ENCODE peak calls at places on chromosome 1, in four cellular contexts. D is PC-3, L is neural progenitor cell, H is HCT116. P is an unnamed sample.

GRCh38 chr1:72184099-72184695 is 98.1 kb downstream of the NEGR1 start:
- DNase-seq in D (no peak), L (no peak), H (no peak), P (no peak)

GRCh38 chr1:153399401-153400055 is 8.7 kb upstream of the S100A8 start:
- DNase-seq in D (no peak), L (no peak), H (no peak), P (no peak)

GRCh38 chr1:27858072-27858948 is 14.0 kb upstream of the THEMIS2 start:
- DNase-seq in D (peak; percentile 95), L (peak; percentile 87), H (peak; percentile 56), P (peak; percentile 70)

GRCh38 chr1:233016798-233017197 is 66.4 kb downstream of the NTPCR start:
- DNase-seq in D (no peak), L (no peak), H (no peak), P (no peak)

GRCh38 chr1:27668808-27669723 is 2.9 kb downstream of the IFI6 start:
- DNase-seq in D (peak; percentile 74), L (peak; percentile 78), H (no peak), P (peak; percentile 70)

GRCh38 chr1:95041491-95042165 is 31.1 kb downstream of the ALG14 start:
- DNase-seq in D (peak; percentile 81), L (peak; percentile 39), H (peak; percentile 59), P (peak; percentile 7)

GRCh38 chr1:182397653-182398388 is 2.6 kb downstream of the TEDDM1 start:
- DNase-seq in D (peak; percentile 51), L (no peak), H (no peak), P (no peak)

GRCh38 chr1:112998592-112999235 is 42.7 kb upstream of the SLC16A1 start:
- DNase-seq in D (no peak), L (no peak), H (no peak), P (no peak)

GRCh38 chr1:103156966-103157365 is 48.6 kb upstream of the COL11A1 start:
- DNase-seq in D (no peak), L (no peak), H (no peak), P (no peak)

GRCh38 chr1:24635195-24635843 is 7.8 kb upstream of the SRRM1 start:
- DNase-seq in D (peak; percentile 85), L (peak; percentile 75), H (peak; percentile 65), P (peak; percentile 76)

GRCh38 chr1:39214021-39214713 is 9.7 kb downstream of the MACF1 start:
- DNase-seq in D (peak; percentile 22), L (peak; percentile 90), H (no peak), P (no peak)

GRCh38 chr1:27556781-27557595 is 47.0 kb downstream of the AHDC1 start:
- DNase-seq in D (peak; percentile 92), L (peak; percentile 88), H (peak; percentile 77), P (peak; percentile 73)

GRCh38 chr1:119071321-119071720 is 69.1 kb downstream of the WARS2 start:
- DNase-seq in D (no peak), L (no peak), H (no peak), P (no peak)

GRCh38 chr1:76868154-76868882 is 1.0 kb downstream of the ST6GALNAC5 start:
- DNase-seq in D (peak; percentile 13), L (peak; percentile 90), H (no peak), P (peak; percentile 29)

GRCh38 chr1:173527151-173527826 is 50.2 kb downstream of the PRDX6 start:
- DNase-seq in D (peak; percentile 58), L (no peak), H (no peak), P (peak; percentile 5)

GRCh38 chr1:207747627-207748492 is 4.0 kb upstream of the CD46 start:
- DNase-seq in D (no peak), L (no peak), H (no peak), P (peak; percentile 71)

GRCh38 chr1:81158592-81158991 is 642.1 kb upstream of the ADGRL2 start:
- DNase-seq in D (no peak), L (peak; percentile 24), H (no peak), P (peak; percentile 8)

GRCh38 chr1:159068877-159069276 is 7.7 kb downstream of the AIM2 start:
- DNase-seq in D (no peak), L (no peak), H (no peak), P (no peak)

GRCh38 chr1:178151831-178152230 is 57.9 kb downstream of the RASAL2 start:
- DNase-seq in D (peak; percentile 48), L (no peak), H (no peak), P (no peak)

GRCh38 chr1:3357526-3358297 is 96.8 kb upstream of the ARHGEF16 start:
- DNase-seq in D (no peak), L (no peak), H (no peak), P (no peak)

GRCh38 chr1:168252204-168252733 is 26.5 kb downstream of the SFT2D2 start:
- DNase-seq in D (no peak), L (no peak), H (no peak), P (no peak)

GRCh38 chr1:172429324-172430127 is 9.0 kb downstream of the C1orf105 start:
- DNase-seq in D (peak; percentile 99), L (peak; percentile 57), H (peak; percentile 63), P (peak; percentile 65)

GRCh38 chr1:159211331-159212136 is 6.9 kb downstream of the ACKR1 start:
- DNase-seq in D (peak; percentile 73), L (peak; percentile 73), H (peak; percentile 21), P (peak; percentile 61)

GRCh38 chr1:63027176-63027575 is 243.2 kb downstream of the ATG4C start:
- DNase-seq in D (no peak), L (no peak), H (no peak), P (no peak)
- TF ChIP-seq EZH2phosphoT487 in D (no peak), L (no peak), H (no peak), P (no peak)

GRCh38 chr1:60088620-60089155 is 15.1 kb upstream of the C1orf87 start:
- DNase-seq in D (peak; percentile 30), L (no peak), H (no peak), P (no peak)
- TF ChIP-seq CTCF in D (peak; percentile 49), L (peak; percentile 34), H (peak; percentile 10), P (no peak)

DNA sequence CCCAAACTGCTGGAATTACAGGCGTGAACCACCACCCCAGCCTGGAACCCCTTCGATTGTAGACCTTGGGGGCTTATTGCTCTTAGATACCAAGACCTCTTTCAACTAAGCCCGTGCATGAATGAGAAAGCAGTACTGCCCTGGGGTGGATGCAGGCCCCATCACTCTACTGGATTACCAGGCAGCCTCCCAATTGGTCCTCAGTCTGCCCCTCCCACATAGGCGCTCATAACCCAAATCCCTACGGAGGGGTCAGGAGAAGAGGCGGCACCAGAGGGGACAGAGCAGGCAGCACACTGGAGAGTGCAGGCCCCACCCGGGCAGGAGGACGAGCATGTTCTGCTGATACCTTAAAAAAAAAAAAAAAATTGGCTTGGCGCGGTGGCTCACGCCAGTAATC is 12.4 kb upstream of the STMN1 start:
- DNase-seq in D (no peak), L (no peak), H (no peak), P (no peak)
- H3K9ac ChIP-seq in D (no peak overlapping the region), L (no peak overlapping the region), H (no peak overlapping the region), P (no peak overlapping the region)

GRCh38 chr1:156248323-156248683 is 447 bp upstream of the PAQR6 start:
- DNase-seq in D (no peak), L (no peak), H (no peak), P (no peak)

GRCh38 chr1:156249593-156249992 is 1.7 kb upstream of the PAQR6 start:
- DNase-seq in D (no peak), L (no peak), H (no peak), P (no peak)

GRCh38 chr1:156246762-156247459 is 945 bp downstream of the PAQR6 start:
- DNase-seq in D (no peak), L (peak; percentile 31), H (no peak), P (no peak)

GRCh38 chr1:156246241-156246761 is 1.6 kb downstream of the PAQR6 start:
- DNase-seq in D (no peak), L (no peak), H (no peak), P (no peak)

GRCh38 chr1:156247460-156248322 is at the start of gene PAQR6:
- DNase-seq in D (no peak), L (peak; percentile 68), H (no peak), P (no peak)
- TF ChIP-seq EZH2phosphoT487 in D (no peak), L (no peak), H (no peak), P (no peak)

P was measured in MM.1S.